ENCODE peak calls at places on chromosomes 3 and 15, in four cellular contexts. Z is T-helper 2 cell, J is uterus, U is EL. S is an unnamed sample.

GRCh38 chr3:140243536-140243935 is 308.6 kb downstream of the CLSTN2 start:
- DNase-seq in Z (no peak), J (no peak), U (no peak), S (no peak)

GRCh38 chr3:45923755-45924154 is 19.5 kb upstream of the CXCR6 start:
- DNase-seq in Z (no peak), J (no peak), U (peak), S (no peak)

GRCh38 chr3:27312044-27312668 is 57.0 kb downstream of the NEK10 start:
- DNase-seq in Z (no peak), J (no peak), U (peak), S (no peak)

GRCh38 chr3:9750556-9751411 is 1.0 kb downstream of the OGG1 start:
- DNase-seq in Z (no peak), J (no peak), U (no peak), S (no peak)

GRCh38 chr15:39118510-39118909 is 462.4 kb upstream of the THBS1 start:
- DNase-seq in Z (no peak), J (no peak), U (peak), S (no peak)

GRCh38 chr15:74036271-74037170 is 42.0 kb downstream of the PML start:
- DNase-seq in Z (no peak), J (peak), U (peak), S (no peak)

GRCh38 chr3:128502712-128503111 is 9.7 kb upstream of the GATA2 start:
- DNase-seq in Z (no peak), J (no peak), U (no peak), S (no peak)

GRCh38 chr3:170621256-170621655 is 35.4 kb upstream of the SLC7A14 start:
- DNase-seq in Z (no peak), J (no peak), U (no peak), S (no peak)

GRCh38 chr3:171654809-171655208 is 155.5 kb downstream of the PLD1 start:
- DNase-seq in Z (no peak), J (peak), U (peak), S (no peak)

GRCh38 chr15:99555089-99555488 is 10.7 kb upstream of the MEF2A start:
- DNase-seq in Z (no peak), J (no peak), U (no peak), S (no peak)